ENCODE peak calls at places on chromosomes 13 and 19, in five cellular contexts. One of them, this sample, is unnamed.
A peak's percentile ranks its signal among the peaks of the same experiment; 100 is the strongest.

GRCh38 chr13:23460309-23460708 is 26.8 kb upstream of the SACS start:
- DNase-seq in frontal cortex: no peak
- DNase-seq in T1000: no peak
- DNase-seq in HT1080: no peak
- DNase-seq in endothelial cell: no peak
- DNase-seq in this sample: no peak

GRCh38 chr13:33782631-33783030 is 35.3 kb upstream of the RFC3 start:
- DNase-seq in frontal cortex: no peak
- DNase-seq in T1000: no peak
- DNase-seq in HT1080: no peak
- DNase-seq in endothelial cell: no peak
- DNase-seq in this sample: no peak

GRCh38 chr19:47719047-47719885 is 6.0 kb downstream of the EHD2 start:
- DNase-seq in frontal cortex: no peak
- DNase-seq in T1000: peak; percentile 80
- DNase-seq in HT1080: peak; percentile 88
- DNase-seq in endothelial cell: no peak
- DNase-seq in this sample: peak; percentile 52

GRCh38 chr19:1970003-1970805 is 29.2 kb downstream of the CSNK1G2 start:
- DNase-seq in frontal cortex: no peak
- DNase-seq in T1000: peak; percentile 48
- DNase-seq in HT1080: peak; percentile 45
- DNase-seq in endothelial cell: no peak
- DNase-seq in this sample: no peak

GRCh38 chr19:48510421-48511268 is 990 bp downstream of the LMTK3 start:
- DNase-seq in frontal cortex: peak; percentile 87
- DNase-seq in T1000: no peak
- DNase-seq in HT1080: peak; percentile 36
- DNase-seq in endothelial cell: peak; percentile 70
- DNase-seq in this sample: no peak

GRCh38 chr19:35013047-35013819 is 13.1 kb downstream of the GRAMD1A start:
- DNase-seq in frontal cortex: peak; percentile 75
- DNase-seq in T1000: peak; percentile 52
- DNase-seq in HT1080: peak; percentile 61
- DNase-seq in endothelial cell: peak; percentile 80
- DNase-seq in this sample: no peak

GRCh38 chr19:57800696-57801095 is 14.0 kb downstream of the ZNF552 start:
- DNase-seq in frontal cortex: no peak
- DNase-seq in T1000: no peak
- DNase-seq in HT1080: no peak
- DNase-seq in endothelial cell: no peak
- DNase-seq in this sample: no peak

GRCh38 chr13:69720278-69720983 is 387.2 kb upstream of the ATXN8OS start:
- DNase-seq in frontal cortex: no peak
- DNase-seq in T1000: no peak
- DNase-seq in HT1080: no peak
- DNase-seq in endothelial cell: no peak
- DNase-seq in this sample: no peak

GRCh38 chr19:16921766-16922591 is 33.2 kb downstream of the F2RL3 start:
- DNase-seq in frontal cortex: no peak
- DNase-seq in T1000: no peak
- DNase-seq in HT1080: no peak
- DNase-seq in endothelial cell: no peak
- DNase-seq in this sample: no peak

GRCh38 chr13:95882121-95882520 is 171.1 kb downstream of the UGGT2 start:
- DNase-seq in frontal cortex: no peak
- DNase-seq in T1000: no peak
- DNase-seq in HT1080: no peak
- DNase-seq in endothelial cell: no peak
- DNase-seq in this sample: no peak

GRCh38 chr19:16914421-16914820 is 25.6 kb downstream of the F2RL3 start:
- DNase-seq in frontal cortex: no peak
- DNase-seq in T1000: no peak
- DNase-seq in HT1080: no peak
- DNase-seq in endothelial cell: no peak
- DNase-seq in this sample: no peak

GRCh38 chr19:14337510-14337909 is 43.7 kb upstream of the ADGRE5 start:
- DNase-seq in frontal cortex: no peak
- DNase-seq in T1000: no peak
- DNase-seq in HT1080: peak; percentile 31
- DNase-seq in endothelial cell: no peak
- DNase-seq in this sample: no peak

GRCh38 chr19:54806516-54806838 is 3.1 kb downstream of the KIR2DL4 start:
- DNase-seq in frontal cortex: no peak
- DNase-seq in T1000: no peak
- DNase-seq in HT1080: no peak
- DNase-seq in endothelial cell: no peak
- DNase-seq in this sample: no peak

GRCh38 chr13:31629085-31629785 is 110.1 kb upstream of the RXFP2 start:
- DNase-seq in frontal cortex: no peak
- DNase-seq in T1000: peak; percentile 19
- DNase-seq in HT1080: peak; percentile 91
- DNase-seq in endothelial cell: no peak
- DNase-seq in this sample: no peak

GRCh38 chr13:109954441-109954840 is 168.1 kb upstream of the IRS2 start:
- DNase-seq in frontal cortex: no peak
- DNase-seq in T1000: no peak
- DNase-seq in HT1080: no peak
- DNase-seq in endothelial cell: no peak
- DNase-seq in this sample: no peak

GRCh38 chr19:2550431-2551171 is 74.7 kb downstream of the GADD45B start:
- DNase-seq in frontal cortex: no peak
- DNase-seq in T1000: no peak
- DNase-seq in HT1080: no peak
- DNase-seq in endothelial cell: no peak
- DNase-seq in this sample: no peak

GRCh38 chr13:33193428-33193974 is 92.1 kb downstream of the STARD13 start:
- DNase-seq in frontal cortex: no peak
- DNase-seq in T1000: no peak
- DNase-seq in HT1080: no peak
- DNase-seq in endothelial cell: no peak
- DNase-seq in this sample: no peak

GRCh38 chr19:35552534-35553384 is 7.3 kb downstream of the TMEM147 start:
- DNase-seq in frontal cortex: no peak
- DNase-seq in T1000: no peak
- DNase-seq in HT1080: no peak
- DNase-seq in endothelial cell: no peak
- DNase-seq in this sample: no peak

GRCh38 chr19:31154021-31154420 is 195.2 kb downstream of the TSHZ3 start:
- DNase-seq in frontal cortex: no peak
- DNase-seq in T1000: no peak
- DNase-seq in HT1080: peak; percentile 20
- DNase-seq in endothelial cell: no peak
- DNase-seq in this sample: peak; percentile 24

GRCh38 chr19:54523403-54523802 is 20.8 kb downstream of the LAIR2 start:
- DNase-seq in frontal cortex: no peak
- DNase-seq in T1000: no peak
- DNase-seq in HT1080: peak; percentile 82
- DNase-seq in endothelial cell: no peak
- DNase-seq in this sample: no peak

GRCh38 chr19:31296741-31297390 is 52.4 kb downstream of the TSHZ3 start:
- DNase-seq in frontal cortex: no peak
- DNase-seq in T1000: no peak
- DNase-seq in HT1080: no peak
- DNase-seq in endothelial cell: no peak
- DNase-seq in this sample: no peak

GRCh38 chr13:99087130-99087953 is 109.5 kb upstream of the DOCK9 start:
- DNase-seq in frontal cortex: peak; percentile 95
- DNase-seq in T1000: peak; percentile 60
- DNase-seq in HT1080: peak; percentile 85
- DNase-seq in endothelial cell: peak; percentile 88
- DNase-seq in this sample: peak; percentile 57

GRCh38 chr13:35566340-35566739 is 89.9 kb upstream of the MAB21L1 start:
- DNase-seq in frontal cortex: no peak
- DNase-seq in T1000: no peak
- DNase-seq in HT1080: peak; percentile 5
- DNase-seq in endothelial cell: no peak
- DNase-seq in this sample: no peak

GRCh38 chr13:35984287-35984686 is 146.9 kb downstream of the DCLK1 start:
- DNase-seq in frontal cortex: no peak
- DNase-seq in T1000: no peak
- DNase-seq in HT1080: no peak
- DNase-seq in endothelial cell: no peak
- DNase-seq in this sample: no peak

GRCh38 chr13:51453959-51454703 is 1.3 kb upstream of the INTS6 start:
- DNase-seq in frontal cortex: no peak
- DNase-seq in T1000: no peak
- DNase-seq in HT1080: peak; percentile 5
- DNase-seq in endothelial cell: peak; percentile 23
- DNase-seq in this sample: no peak

GRCh38 chr19:45468803-45469131 is 971 bp downstream of the FOSB start:
- DNase-seq in frontal cortex: no peak
- DNase-seq in T1000: no peak
- DNase-seq in HT1080: no peak
- DNase-seq in endothelial cell: no peak
- DNase-seq in this sample: no peak

GRCh38 chr19:5803752-5804515 is 933 bp upstream of the NRTN start:
- DNase-seq in frontal cortex: peak; percentile 84
- DNase-seq in T1000: peak; percentile 89
- DNase-seq in HT1080: peak; percentile 87
- DNase-seq in endothelial cell: peak; percentile 100
- DNase-seq in this sample: peak; percentile 70

GRCh38 chr13:77429320-77430142 is 102.6 kb upstream of the MYCBP2 start:
- DNase-seq in frontal cortex: no peak
- DNase-seq in T1000: peak; percentile 0
- DNase-seq in HT1080: peak; percentile 24
- DNase-seq in endothelial cell: no peak
- DNase-seq in this sample: no peak

GRCh38 chr19:45420871-45421270 is 2.8 kb downstream of the ERCC1 start:
- DNase-seq in frontal cortex: no peak
- DNase-seq in T1000: no peak
- DNase-seq in HT1080: no peak
- DNase-seq in endothelial cell: no peak
- DNase-seq in this sample: no peak

GRCh38 chr13:23921451-23921888 is 24.2 kb upstream of the C1QTNF9B start:
- DNase-seq in frontal cortex: no peak
- DNase-seq in T1000: no peak
- DNase-seq in HT1080: peak; percentile 71
- DNase-seq in endothelial cell: peak; percentile 38
- DNase-seq in this sample: peak; percentile 14

GRCh38 chr13:53357582-53357981 is 329.0 kb downstream of the OLFM4 start:
- DNase-seq in frontal cortex: no peak
- DNase-seq in T1000: no peak
- DNase-seq in HT1080: no peak
- DNase-seq in endothelial cell: no peak
- DNase-seq in this sample: no peak

GRCh38 chr13:73767747-73768315 is 366.4 kb downstream of the KLF12 start:
- DNase-seq in frontal cortex: no peak
- DNase-seq in T1000: no peak
- DNase-seq in HT1080: peak; percentile 4
- DNase-seq in endothelial cell: peak; percentile 24
- DNase-seq in this sample: no peak

GRCh38 chr19:38044267-38045111 is 137.5 kb downstream of the SIPA1L3 start:
- DNase-seq in frontal cortex: no peak
- DNase-seq in T1000: no peak
- DNase-seq in HT1080: no peak
- DNase-seq in endothelial cell: no peak
- DNase-seq in this sample: peak; percentile 4

GRCh38 chr19:3668331-3669133 is 31.7 kb downstream of the PIP5K1C start:
- DNase-seq in frontal cortex: no peak
- DNase-seq in T1000: no peak
- DNase-seq in HT1080: no peak
- DNase-seq in endothelial cell: no peak
- DNase-seq in this sample: no peak

GRCh38 chr19:4851551-4852290 is 15.7 kb downstream of the PLIN3 start:
- DNase-seq in frontal cortex: no peak
- DNase-seq in T1000: peak; percentile 37
- DNase-seq in HT1080: peak; percentile 30
- DNase-seq in endothelial cell: peak; percentile 84
- DNase-seq in this sample: peak; percentile 94

This sample was measured in RCC 7860.